ENCODE peak calls at places on chromosomes 2 and 18, in eight cellular contexts. One of them, this sample, is unnamed.

GRCh38 chr2:178271629-178272333 is 77.5 kb downstream of the OSBPL6 start:
- DNase-seq in adrenal gland: peak; percentile 84
- DNase-seq in OCI-LY7: no peak
- DNase-seq in cardiac muscle cell: peak; percentile 21
- DNase-seq in HCT116: no peak
- DNase-seq in K562: no peak
- DNase-seq in ovary: peak; percentile 83
- DNase-seq in effector memory CD4-positive, alpha-beta T cell: no peak
- DNase-seq in this sample: peak; percentile 75

GRCh38 chr18:46754661-46755292 is 2.1 kb downstream of the ST8SIA5 start:
- DNase-seq in effector memory CD4-positive, alpha-beta T cell: no peak
- DNase-seq in HCT116: no peak
- DNase-seq in K562: no peak
- DNase-seq in ovary: no peak
- DNase-seq in adrenal gland: peak; percentile 67
- DNase-seq in OCI-LY7: no peak
- DNase-seq in cardiac muscle cell: peak; percentile 42
- DNase-seq in this sample: peak; percentile 17

GRCh38 chr2:133972297-133972696 is 281.6 kb upstream of the MGAT5 start:
- DNase-seq in ovary: no peak
- DNase-seq in cardiac muscle cell: no peak
- DNase-seq in OCI-LY7: no peak
- DNase-seq in HCT116: no peak
- DNase-seq in K562: no peak
- DNase-seq in adrenal gland: no peak
- DNase-seq in effector memory CD4-positive, alpha-beta T cell: no peak
- DNase-seq in this sample: no peak

GRCh38 chr2:100744589-100744988 is 75.3 kb upstream of the NPAS2 start:
- DNase-seq in cardiac muscle cell: no peak
- DNase-seq in adrenal gland: no peak
- DNase-seq in K562: no peak
- DNase-seq in ovary: no peak
- DNase-seq in OCI-LY7: no peak
- DNase-seq in effector memory CD4-positive, alpha-beta T cell: no peak
- DNase-seq in HCT116: no peak
- DNase-seq in this sample: no peak

GRCh38 chr18:47420130-47420529 is 168.7 kb upstream of the SKOR2 start:
- DNase-seq in adrenal gland: no peak
- DNase-seq in K562: no peak
- DNase-seq in OCI-LY7: peak; percentile 70
- DNase-seq in ovary: no peak
- DNase-seq in cardiac muscle cell: no peak
- DNase-seq in effector memory CD4-positive, alpha-beta T cell: no peak
- DNase-seq in HCT116: no peak
- DNase-seq in this sample: no peak

GRCh38 chr2:179107737-179108136 is 57.8 kb upstream of the CCDC141 start:
- DNase-seq in K562: no peak
- DNase-seq in ovary: no peak
- DNase-seq in cardiac muscle cell: no peak
- DNase-seq in HCT116: no peak
- DNase-seq in adrenal gland: no peak
- DNase-seq in OCI-LY7: no peak
- DNase-seq in effector memory CD4-positive, alpha-beta T cell: no peak
- DNase-seq in this sample: no peak

GRCh38 chr18:3230401-3231334 is 10.9 kb upstream of the MYOM1 start:
- DNase-seq in cardiac muscle cell: no peak
- DNase-seq in HCT116: no peak
- DNase-seq in OCI-LY7: no peak
- DNase-seq in ovary: no peak
- DNase-seq in adrenal gland: peak; percentile 75
- DNase-seq in K562: peak; percentile 37
- DNase-seq in effector memory CD4-positive, alpha-beta T cell: no peak
- DNase-seq in this sample: peak; percentile 87

GRCh38 chr2:59190518-59190917 is 949.4 kb upstream of the FANCL start:
- DNase-seq in ovary: no peak
- DNase-seq in effector memory CD4-positive, alpha-beta T cell: no peak
- DNase-seq in OCI-LY7: no peak
- DNase-seq in cardiac muscle cell: no peak
- DNase-seq in adrenal gland: no peak
- DNase-seq in K562: no peak
- DNase-seq in HCT116: no peak
- DNase-seq in this sample: no peak

GRCh38 chr2:207746131-207746530 is 23.6 kb downstream of the FZD5 start:
- DNase-seq in cardiac muscle cell: peak; percentile 78
- DNase-seq in ovary: peak; percentile 54
- DNase-seq in effector memory CD4-positive, alpha-beta T cell: no peak
- DNase-seq in HCT116: peak; percentile 54
- DNase-seq in OCI-LY7: peak; percentile 75
- DNase-seq in K562: peak; percentile 51
- DNase-seq in adrenal gland: peak; percentile 78
- DNase-seq in this sample: peak; percentile 71

GRCh38 chr2:5720426-5720825 is 28.2 kb downstream of the SOX11 start:
- DNase-seq in HCT116: no peak
- DNase-seq in ovary: no peak
- DNase-seq in cardiac muscle cell: no peak
- DNase-seq in adrenal gland: no peak
- DNase-seq in OCI-LY7: no peak
- DNase-seq in K562: no peak
- DNase-seq in effector memory CD4-positive, alpha-beta T cell: no peak
- DNase-seq in this sample: no peak

GRCh38 chr2:197399887-197400540 is 34.8 kb downstream of the SF3B1 start:
- DNase-seq in adrenal gland: no peak
- DNase-seq in K562: no peak
- DNase-seq in effector memory CD4-positive, alpha-beta T cell: no peak
- DNase-seq in OCI-LY7: no peak
- DNase-seq in ovary: no peak
- DNase-seq in HCT116: no peak
- DNase-seq in cardiac muscle cell: no peak
- DNase-seq in this sample: no peak

GRCh38 chr18:48208432-48208948 is 200.7 kb downstream of the ZBTB7C start:
- DNase-seq in HCT116: no peak
- DNase-seq in cardiac muscle cell: no peak
- DNase-seq in K562: no peak
- DNase-seq in OCI-LY7: no peak
- DNase-seq in adrenal gland: no peak
- DNase-seq in effector memory CD4-positive, alpha-beta T cell: no peak
- DNase-seq in ovary: no peak
- DNase-seq in this sample: no peak

GRCh38 chr2:42835577-42836371 is 43.4 kb upstream of the HAAO start:
- DNase-seq in ovary: no peak
- DNase-seq in effector memory CD4-positive, alpha-beta T cell: no peak
- DNase-seq in cardiac muscle cell: no peak
- DNase-seq in OCI-LY7: no peak
- DNase-seq in HCT116: no peak
- DNase-seq in K562: no peak
- DNase-seq in adrenal gland: peak; percentile 54
- DNase-seq in this sample: peak; percentile 19

GRCh38 chr2:168147858-168148794 is 99.3 kb downstream of the STK39 start:
- DNase-seq in OCI-LY7: no peak
- DNase-seq in ovary: no peak
- DNase-seq in K562: no peak
- DNase-seq in adrenal gland: no peak
- DNase-seq in cardiac muscle cell: no peak
- DNase-seq in effector memory CD4-positive, alpha-beta T cell: no peak
- DNase-seq in HCT116: no peak
- DNase-seq in this sample: no peak

GRCh38 chr2:20143263-20143662 is 81.7 kb downstream of the SDC1 start:
- DNase-seq in K562: no peak
- DNase-seq in effector memory CD4-positive, alpha-beta T cell: no peak
- DNase-seq in cardiac muscle cell: peak; percentile 29
- DNase-seq in ovary: no peak
- DNase-seq in HCT116: no peak
- DNase-seq in adrenal gland: no peak
- DNase-seq in OCI-LY7: no peak
- DNase-seq in this sample: no peak

GRCh38 chr2:212264227-212264626 is 274.4 kb downstream of the ERBB4 start:
- DNase-seq in ovary: no peak
- DNase-seq in adrenal gland: no peak
- DNase-seq in OCI-LY7: no peak
- DNase-seq in HCT116: no peak
- DNase-seq in K562: no peak
- DNase-seq in cardiac muscle cell: no peak
- DNase-seq in effector memory CD4-positive, alpha-beta T cell: no peak
- DNase-seq in this sample: no peak

GRCh38 chr18:76982038-76982437 is 150.5 kb downstream of the MBP start:
- DNase-seq in ovary: no peak
- DNase-seq in cardiac muscle cell: no peak
- DNase-seq in K562: no peak
- DNase-seq in OCI-LY7: no peak
- DNase-seq in effector memory CD4-positive, alpha-beta T cell: no peak
- DNase-seq in HCT116: no peak
- DNase-seq in adrenal gland: no peak
- DNase-seq in this sample: no peak

GRCh38 chr2:72027426-72028161 is 120.1 kb downstream of the CYP26B1 start:
- DNase-seq in HCT116: no peak
- DNase-seq in ovary: peak; percentile 7
- DNase-seq in adrenal gland: peak; percentile 18
- DNase-seq in OCI-LY7: no peak
- DNase-seq in K562: no peak
- DNase-seq in cardiac muscle cell: no peak
- DNase-seq in effector memory CD4-positive, alpha-beta T cell: no peak
- DNase-seq in this sample: no peak

GRCh38 chr2:9299444-9300100 is 93.0 kb downstream of the ASAP2 start:
- DNase-seq in adrenal gland: no peak
- DNase-seq in ovary: no peak
- DNase-seq in cardiac muscle cell: no peak
- DNase-seq in K562: no peak
- DNase-seq in effector memory CD4-positive, alpha-beta T cell: no peak
- DNase-seq in OCI-LY7: no peak
- DNase-seq in HCT116: no peak
- DNase-seq in this sample: no peak
- H3K4me1 ChIP-seq in adrenal gland: no peaks in the 10 kb centered on the region
- H3K4me1 ChIP-seq in ovary: peaks cover 9% of the 10 kb centered on the region
- H3K4me1 ChIP-seq in cardiac muscle cell: peaks cover 24% of the 10 kb centered on the region
- H3K4me1 ChIP-seq in K562: no peaks in the 10 kb centered on the region
- H3K4me1 ChIP-seq in effector memory CD4-positive, alpha-beta T cell: no peaks in the 10 kb centered on the region
- H3K4me1 ChIP-seq in OCI-LY7: no peaks in the 10 kb centered on the region
- H3K4me1 ChIP-seq in HCT116: peaks cover 16% of the 10 kb centered on the region
- H3K4me1 ChIP-seq in this sample: peaks cover 8% of the 10 kb centered on the region

DNA sequence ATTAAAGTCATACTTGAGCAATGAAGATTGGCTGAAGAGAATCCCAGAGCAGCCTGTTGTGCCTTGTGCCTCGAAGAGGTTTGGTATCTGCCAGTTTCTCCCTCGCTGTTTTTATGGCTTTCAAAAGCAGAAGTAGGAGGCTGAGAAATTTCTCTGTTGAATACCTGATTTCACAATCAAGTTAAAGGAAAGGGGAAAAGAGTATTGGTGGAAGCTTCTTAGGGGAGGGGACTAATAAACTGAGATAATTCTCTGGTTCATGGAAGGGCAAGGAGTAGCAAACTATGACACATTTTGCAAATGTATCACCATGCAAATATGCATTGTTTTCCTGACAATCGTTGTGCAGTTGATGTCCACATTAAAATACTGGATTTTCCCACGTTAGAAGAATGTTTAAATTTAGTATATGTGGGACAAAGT is at the start of gene IL1B:
- DNase-seq in effector memory CD4-positive, alpha-beta T cell: no peak
- DNase-seq in ovary: no peak
- DNase-seq in HCT116: no peak
- DNase-seq in K562: no peak
- DNase-seq in OCI-LY7: no peak
- DNase-seq in cardiac muscle cell: no peak
- DNase-seq in adrenal gland: no peak
- DNase-seq in this sample: no peak
- H3K4me1 ChIP-seq in effector memory CD4-positive, alpha-beta T cell: no peaks in the 10 kb centered on the region
- H3K4me1 ChIP-seq in ovary: no peaks in the 10 kb centered on the region
- H3K4me1 ChIP-seq in HCT116: peaks cover 12% of the 10 kb centered on the region
- H3K4me1 ChIP-seq in K562: no peaks in the 10 kb centered on the region
- H3K4me1 ChIP-seq in OCI-LY7: no peaks in the 10 kb centered on the region
- H3K4me1 ChIP-seq in cardiac muscle cell: no peaks in the 10 kb centered on the region
- H3K4me1 ChIP-seq in adrenal gland: peaks cover 3% of the 10 kb centered on the region
- H3K4me1 ChIP-seq in this sample: no peaks in the 10 kb centered on the region

DNA sequence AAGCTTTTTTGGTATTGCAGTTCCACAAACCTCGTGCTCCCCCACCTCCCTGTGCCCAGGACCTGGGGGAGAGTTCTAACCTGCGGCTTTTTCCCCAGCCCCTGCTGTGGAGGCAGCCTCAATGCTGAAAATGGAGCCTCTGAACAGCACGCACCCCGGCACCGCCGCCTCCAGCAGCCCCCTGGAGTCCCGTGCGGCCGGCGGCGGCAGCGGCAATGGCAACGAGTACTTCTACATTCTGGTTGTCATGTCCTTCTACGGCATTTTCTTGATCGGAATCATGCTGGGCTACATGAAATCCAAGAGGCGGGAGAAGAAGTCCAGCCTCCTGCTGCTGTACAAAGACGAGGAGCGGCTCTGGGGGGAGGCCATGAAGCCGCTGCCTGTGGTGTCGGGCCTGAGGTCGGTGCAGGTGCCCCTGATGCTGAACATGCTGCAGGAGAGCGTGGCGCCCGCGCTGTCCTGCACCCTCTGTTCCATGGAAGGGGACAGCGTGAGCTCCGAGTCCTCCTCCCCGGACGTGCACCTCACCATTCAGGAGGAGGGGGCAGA is 796 bp downstream of the KCNE4 start:
- DNase-seq in HCT116: no peak
- DNase-seq in cardiac muscle cell: no peak
- DNase-seq in ovary: peak; percentile 50
- DNase-seq in adrenal gland: no peak
- DNase-seq in OCI-LY7: no peak
- DNase-seq in effector memory CD4-positive, alpha-beta T cell: no peak
- DNase-seq in K562: no peak
- DNase-seq in this sample: no peak
- H3K4me1 ChIP-seq in HCT116: no peaks in the 10 kb centered on the region
- H3K4me1 ChIP-seq in cardiac muscle cell: peaks cover 13% of the 10 kb centered on the region
- H3K4me1 ChIP-seq in ovary: peaks cover 14% of the 10 kb centered on the region
- H3K4me1 ChIP-seq in adrenal gland: peaks cover 11% of the 10 kb centered on the region
- H3K4me1 ChIP-seq in OCI-LY7: no peaks in the 10 kb centered on the region
- H3K4me1 ChIP-seq in effector memory CD4-positive, alpha-beta T cell: no peaks in the 10 kb centered on the region
- H3K4me1 ChIP-seq in K562: peaks cover 33% of the 10 kb centered on the region
- H3K4me1 ChIP-seq in this sample: peaks cover 9% of the 10 kb centered on the region

DNA sequence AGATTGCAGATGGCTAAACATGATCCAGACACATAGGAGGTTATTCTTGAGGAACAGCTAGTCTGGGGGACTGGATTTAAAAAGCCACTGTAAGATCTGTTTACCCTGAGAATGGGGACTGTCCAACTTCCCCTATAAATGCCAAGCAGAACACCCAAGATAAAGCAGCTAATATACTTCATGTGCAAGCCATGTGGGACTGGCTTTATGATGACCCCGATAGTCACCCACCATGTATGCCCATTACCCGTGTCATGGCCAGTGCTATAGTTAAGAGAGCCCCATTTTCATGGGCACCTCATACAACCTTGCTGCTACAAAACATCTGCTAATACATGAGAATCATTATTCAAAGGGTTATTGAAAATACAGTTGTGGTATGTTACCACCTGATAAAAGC is 16.0 kb downstream of the YPEL5 start:
- DNase-seq in adrenal gland: no peak
- DNase-seq in ovary: no peak
- DNase-seq in K562: no peak
- DNase-seq in HCT116: no peak
- DNase-seq in effector memory CD4-positive, alpha-beta T cell: no peak
- DNase-seq in OCI-LY7: no peak
- DNase-seq in cardiac muscle cell: no peak
- DNase-seq in this sample: no peak
- H3K4me1 ChIP-seq in adrenal gland: peaks cover 9% of the 10 kb centered on the region
- H3K4me1 ChIP-seq in ovary: no peaks in the 10 kb centered on the region
- H3K4me1 ChIP-seq in K562: no peaks in the 10 kb centered on the region
- H3K4me1 ChIP-seq in HCT116: peaks cover 6% of the 10 kb centered on the region
- H3K4me1 ChIP-seq in effector memory CD4-positive, alpha-beta T cell: no peaks in the 10 kb centered on the region
- H3K4me1 ChIP-seq in OCI-LY7: peaks cover 36% of the 10 kb centered on the region
- H3K4me1 ChIP-seq in cardiac muscle cell: peaks cover 7% of the 10 kb centered on the region
- H3K4me1 ChIP-seq in this sample: no peaks in the 10 kb centered on the region

GRCh38 chr2:241706539-241706938 is 4.7 kb downstream of the ING5 start:
- DNase-seq in cardiac muscle cell: no peak
- DNase-seq in HCT116: no peak
- DNase-seq in K562: no peak
- DNase-seq in effector memory CD4-positive, alpha-beta T cell: no peak
- DNase-seq in ovary: no peak
- DNase-seq in adrenal gland: no peak
- DNase-seq in OCI-LY7: peak; percentile 26
- DNase-seq in this sample: no peak
- H3K4me1 ChIP-seq in cardiac muscle cell: no peaks in the 10 kb centered on the region
- H3K4me1 ChIP-seq in HCT116: peaks cover 12% of the 10 kb centered on the region
- H3K4me1 ChIP-seq in K562: peaks cover 3% of the 10 kb centered on the region
- H3K4me1 ChIP-seq in effector memory CD4-positive, alpha-beta T cell: peaks cover 8% of the 10 kb centered on the region
- H3K4me1 ChIP-seq in ovary: peaks cover 3% of the 10 kb centered on the region
- H3K4me1 ChIP-seq in adrenal gland: peaks cover 9% of the 10 kb centered on the region
- H3K4me1 ChIP-seq in OCI-LY7: peaks cover 5% of the 10 kb centered on the region
- H3K4me1 ChIP-seq in this sample: peaks cover 6% of the 10 kb centered on the region